ENCODE peak calls at places on chromosomes 4 and X, in five cellular contexts. S is astrocyte of the spinal cord; Z is naive thymus-derived CD4-positive, alpha-beta T cell; F is Peyer's patch; E is adipocyte. K is an unnamed sample.

GRCh38 chr4:79927931-79928330 is 145.1 kb downstream of the ANTXR2 start:
- DNase-seq in S (no peak), Z (no peak), F (no peak), E (no peak), K (no peak)

GRCh38 chr4:89469930-89470375 is 162.4 kb upstream of the GPRIN3 start:
- DNase-seq in S (peak), Z (peak), F (no peak), E (peak), K (peak)

GRCh38 chr4:139547979-139548378 is 8.0 kb downstream of the SETD7 start:
- DNase-seq in S (no peak), Z (no peak), F (no peak), E (no peak), K (no peak)

GRCh38 chr4:107989537-107990386 is at the start of gene HADH:
- DNase-seq in S (peak), Z (peak), F (peak), E (peak), K (peak)

GRCh38 chr4:2936773-2937145 is 26.4 kb downstream of the NOP14 start:
- DNase-seq in S (peak), Z (no peak), F (peak), E (no peak), K (peak)

GRCh38 chr4:76723916-76724315 is 174.0 kb downstream of the SOWAHB start:
- DNase-seq in S (peak), Z (no peak), F (no peak), E (peak), K (no peak)

GRCh38 chr4:41878170-41878941 is 56.9 kb upstream of the TMEM33 start:
- DNase-seq in S (no peak), Z (no peak), F (no peak), E (no peak), K (no peak)

GRCh38 chrX:3713225-3713936 is at the start of gene PRKX:
- DNase-seq in S (peak), Z (peak), F (peak), E (peak), K (no peak)

GRCh38 chrX:134599173-134599914 is 58.9 kb downstream of the PLAC1 start:
- DNase-seq in S (peak), Z (no peak), F (no peak), E (peak), K (no peak)

GRCh38 chr4:155248002-155248896 is 39.8 kb downstream of the NPY2R start:
- DNase-seq in S (peak), Z (no peak), F (no peak), E (no peak), K (no peak)

GRCh38 chr4:151475338-151475737 is 66.4 kb downstream of the FHIP1A start:
- DNase-seq in S (peak), Z (no peak), F (no peak), E (no peak), K (no peak)

GRCh38 chrX:19772306-19772705 is 115.1 kb downstream of the SH3KBP1 start:
- DNase-seq in S (peak), Z (no peak), F (no peak), E (peak), K (no peak)

GRCh38 chrX:64093761-64094160 is 111.7 kb downstream of the AMER1 start:
- DNase-seq in S (no peak), Z (no peak), F (no peak), E (peak), K (no peak)

GRCh38 chr4:128286474-128287158 is 997 bp downstream of the PGRMC2 start:
- DNase-seq in S (peak), Z (peak), F (no peak), E (peak), K (no peak)

GRCh38 chrX:129908636-129909035 is 2.7 kb downstream of the UTP14A start:
- DNase-seq in S (no peak), Z (no peak), F (no peak), E (no peak), K (no peak)

GRCh38 chr4:119518230-119518892 is 110.2 kb downstream of the PDE5A start:
- DNase-seq in S (no peak), Z (no peak), F (no peak), E (no peak), K (no peak)

GRCh38 chrX:44244008-44244407 is 99.5 kb downstream of the EFHC2 start:
- DNase-seq in S (peak), Z (peak), F (no peak), E (peak), K (no peak)

GRCh38 chrX:36867143-36867542 is 141.0 kb upstream of the FAM47C start:
- DNase-seq in S (peak), Z (no peak), F (no peak), E (peak), K (no peak)

GRCh38 chrX:23381099-23381498 is 46.5 kb downstream of the PTCHD1 start:
- DNase-seq in S (no peak), Z (no peak), F (no peak), E (no peak), K (no peak)

GRCh38 chr4:15781427-15782095 is 3.4 kb downstream of the CD38 start:
- DNase-seq in S (no peak), Z (no peak), F (no peak), E (no peak), K (no peak)

GRCh38 chr4:153530284-153530995 is 64.3 kb downstream of the TMEM131L start:
- DNase-seq in S (no peak), Z (no peak), F (no peak), E (no peak), K (no peak)

GRCh38 chrX:115719171-115719570 is 158.2 kb downstream of the PLS3 start:
- DNase-seq in S (no peak), Z (no peak), F (no peak), E (no peak), K (no peak)

GRCh38 chrX:14357314-14357713 is 172.0 kb upstream of the GLRA2 start:
- DNase-seq in S (no peak), Z (no peak), F (no peak), E (no peak), K (no peak)

GRCh38 chrX:115906276-115906675 is 264.3 kb upstream of the AGTR2 start:
- DNase-seq in S (no peak), Z (no peak), F (no peak), E (no peak), K (no peak)

GRCh38 chr4:186481998-186482790 is 73.2 kb downstream of the MTNR1A start:
- DNase-seq in S (no peak), Z (no peak), F (no peak), E (no peak), K (no peak)

GRCh38 chr4:152643153-152644035 is 36.4 kb downstream of the TMEM154 start:
- DNase-seq in S (no peak), Z (no peak), F (peak), E (no peak), K (no peak)

GRCh38 chrX:130098202-130098552 is 12.1 kb downstream of the ELF4 start:
- DNase-seq in S (no peak), Z (no peak), F (no peak), E (no peak), K (no peak)

GRCh38 chr4:145177511-145177905 is 2.9 kb downstream of the OTUD4 start:
- DNase-seq in S (peak), Z (no peak), F (no peak), E (peak), K (peak)

GRCh38 chr4:80295841-80296240 is 29.4 kb downstream of the FGF5 start:
- DNase-seq in S (no peak), Z (no peak), F (no peak), E (no peak), K (no peak)

GRCh38 chrX:111254896-111255693 is 15.2 kb downstream of the CAPN6 start:
- DNase-seq in S (no peak), Z (no peak), F (no peak), E (no peak), K (no peak)

GRCh38 chr4:41426523-41426922 is 111.4 kb upstream of the LIMCH1 start:
- DNase-seq in S (no peak), Z (no peak), F (no peak), E (peak), K (no peak)

GRCh38 chr4:22574424-22574823 is 58.6 kb upstream of the ADGRA3 start:
- DNase-seq in S (no peak), Z (no peak), F (no peak), E (no peak), K (no peak)

GRCh38 chrX:124098089-124098488 is 136.6 kb downstream of the STAG2 start:
- DNase-seq in S (peak), Z (peak), F (no peak), E (peak), K (no peak)

GRCh38 chr4:42282081-42282901 is 115.0 kb upstream of the SHISA3 start:
- DNase-seq in S (peak), Z (peak), F (peak), E (peak), K (peak)

GRCh38 chrX:54325077-54325476 is 32.8 kb downstream of the WNK3 start:
- DNase-seq in S (no peak), Z (no peak), F (no peak), E (no peak), K (no peak)

GRCh38 chrX:134431894-134432293 is 28.1 kb upstream of the HPRT1 start:
- DNase-seq in S (peak), Z (no peak), F (no peak), E (peak), K (no peak)